ENCODE peak calls at places on chromosomes 1 and 21, in five cellular contexts. One of them, this sample, is unnamed.

GRCh38 chr1:226095286-226095685 is 32.8 kb downstream of the H3-3A start:
- DNase-seq in suprapubic skin: no peak
- DNase-seq in transverse colon: no peak
- DNase-seq in ovary: no peak
- DNase-seq in fibroblast of lung: no peak
- DNase-seq in this sample: no peak

GRCh38 chr1:53449026-53449425 is 10.2 kb upstream of the DMRTB1 start:
- DNase-seq in fibroblast of lung: peak; percentile 66
- DNase-seq in suprapubic skin: no peak
- DNase-seq in transverse colon: no peak
- DNase-seq in ovary: no peak
- DNase-seq in this sample: peak; percentile 50

GRCh38 chr1:244863491-244864252 is 671 bp downstream of the HNRNPU start:
- DNase-seq in fibroblast of lung: no peak
- DNase-seq in transverse colon: peak; percentile 45
- DNase-seq in ovary: peak; percentile 48
- DNase-seq in suprapubic skin: peak; percentile 82
- DNase-seq in this sample: no peak

GRCh38 chr1:92790867-92791266 is 6.0 kb upstream of the EVI5 start:
- DNase-seq in ovary: no peak
- DNase-seq in suprapubic skin: no peak
- DNase-seq in fibroblast of lung: no peak
- DNase-seq in transverse colon: no peak
- DNase-seq in this sample: no peak

GRCh38 chr1:233945573-233945972 is 41.1 kb downstream of the SLC35F3 start:
- DNase-seq in ovary: no peak
- DNase-seq in transverse colon: no peak
- DNase-seq in suprapubic skin: no peak
- DNase-seq in fibroblast of lung: no peak
- DNase-seq in this sample: peak; percentile 86

GRCh38 chr1:98046031-98046641 is 125.3 kb upstream of the DPYD start:
- DNase-seq in suprapubic skin: peak; percentile 45
- DNase-seq in ovary: no peak
- DNase-seq in fibroblast of lung: peak; percentile 46
- DNase-seq in transverse colon: no peak
- DNase-seq in this sample: no peak

GRCh38 chr1:48028218-48028804 is 31.1 kb upstream of the TRABD2B start:
- DNase-seq in ovary: no peak
- DNase-seq in fibroblast of lung: no peak
- DNase-seq in transverse colon: no peak
- DNase-seq in suprapubic skin: no peak
- DNase-seq in this sample: no peak

GRCh38 chr1:65001238-65001792 is 35.0 kb upstream of the JAK1 start:
- DNase-seq in transverse colon: peak; percentile 72
- DNase-seq in suprapubic skin: peak; percentile 93
- DNase-seq in fibroblast of lung: peak; percentile 67
- DNase-seq in ovary: peak; percentile 40
- DNase-seq in this sample: no peak

GRCh38 chr1:33735624-33736023 is 128.3 kb upstream of the HMGB4 start:
- DNase-seq in transverse colon: no peak
- DNase-seq in fibroblast of lung: peak; percentile 6
- DNase-seq in ovary: no peak
- DNase-seq in suprapubic skin: no peak
- DNase-seq in this sample: no peak

GRCh38 chr21:40846566-40847411 is at the start of gene DSCAM:
- DNase-seq in fibroblast of lung: no peak
- DNase-seq in transverse colon: no peak
- DNase-seq in suprapubic skin: no peak
- DNase-seq in ovary: no peak
- DNase-seq in this sample: no peak

GRCh38 chr1:158685068-158685467 is 1.4 kb downstream of the SPTA1 start:
- DNase-seq in transverse colon: no peak
- DNase-seq in fibroblast of lung: no peak
- DNase-seq in suprapubic skin: no peak
- DNase-seq in ovary: no peak
- DNase-seq in this sample: no peak

GRCh38 chr1:2156866-2157265 is 37.7 kb downstream of the FAAP20 start:
- DNase-seq in ovary: no peak
- DNase-seq in suprapubic skin: no peak
- DNase-seq in fibroblast of lung: no peak
- DNase-seq in transverse colon: no peak
- DNase-seq in this sample: no peak

GRCh38 chr1:201710632-201711031 is 118.3 kb upstream of the IPO9 start:
- DNase-seq in ovary: no peak
- DNase-seq in suprapubic skin: no peak
- DNase-seq in transverse colon: no peak
- DNase-seq in fibroblast of lung: no peak
- DNase-seq in this sample: no peak

GRCh38 chr1:37995773-37996379 is 6.1 kb upstream of the SF3A3 start:
- DNase-seq in ovary: peak; percentile 91
- DNase-seq in fibroblast of lung: peak; percentile 96
- DNase-seq in suprapubic skin: peak; percentile 94
- DNase-seq in transverse colon: peak; percentile 74
- DNase-seq in this sample: no peak

GRCh38 chr1:51592711-51593110 is 24.2 kb upstream of the OSBPL9 start:
- DNase-seq in suprapubic skin: no peak
- DNase-seq in fibroblast of lung: no peak
- DNase-seq in transverse colon: no peak
- DNase-seq in ovary: no peak
- DNase-seq in this sample: no peak

GRCh38 chr1:93419344-93419743 is 28.6 kb upstream of the FNBP1L start:
- DNase-seq in fibroblast of lung: no peak
- DNase-seq in transverse colon: no peak
- DNase-seq in ovary: no peak
- DNase-seq in suprapubic skin: no peak
- DNase-seq in this sample: no peak

GRCh38 chr1:95132762-95133161 is 15.6 kb downstream of the TLCD4 start:
- DNase-seq in suprapubic skin: no peak
- DNase-seq in transverse colon: no peak
- DNase-seq in fibroblast of lung: no peak
- DNase-seq in ovary: no peak
- DNase-seq in this sample: no peak

GRCh38 chr1:94418664-94419655 is 771 bp downstream of the ABCD3 start:
- DNase-seq in ovary: peak; percentile 47
- DNase-seq in suprapubic skin: peak; percentile 74
- DNase-seq in fibroblast of lung: peak; percentile 42
- DNase-seq in transverse colon: peak; percentile 50
- DNase-seq in this sample: no peak

GRCh38 chr21:26966360-26966977 is 419 bp downstream of the ADAMTS5 start:
- DNase-seq in fibroblast of lung: no peak
- DNase-seq in transverse colon: no peak
- DNase-seq in suprapubic skin: no peak
- DNase-seq in ovary: no peak
- DNase-seq in this sample: no peak

GRCh38 chr1:100463809-100464424 is 74.0 kb upstream of the GPR88 start:
- DNase-seq in transverse colon: no peak
- DNase-seq in fibroblast of lung: peak; percentile 72
- DNase-seq in suprapubic skin: no peak
- DNase-seq in ovary: peak; percentile 54
- DNase-seq in this sample: no peak

GRCh38 chr1:209895709-209896108 is 42.3 kb upstream of the SYT14 start:
- DNase-seq in suprapubic skin: no peak
- DNase-seq in fibroblast of lung: peak; percentile 14
- DNase-seq in ovary: no peak
- DNase-seq in transverse colon: no peak
- DNase-seq in this sample: peak; percentile 92

GRCh38 chr1:46757956-46758304 is 39.0 kb upstream of the EFCAB14 start:
- DNase-seq in fibroblast of lung: no peak
- DNase-seq in transverse colon: no peak
- DNase-seq in ovary: no peak
- DNase-seq in suprapubic skin: no peak
- DNase-seq in this sample: no peak

GRCh38 chr1:107430540-107431228 is 289.8 kb downstream of the NTNG1 start:
- DNase-seq in ovary: no peak
- DNase-seq in suprapubic skin: no peak
- DNase-seq in fibroblast of lung: peak; percentile 46
- DNase-seq in transverse colon: peak; percentile 45
- DNase-seq in this sample: peak; percentile 5

GRCh38 chr1:92707709-92708108 is 77.2 kb downstream of the EVI5 start:
- DNase-seq in fibroblast of lung: no peak
- DNase-seq in ovary: no peak
- DNase-seq in suprapubic skin: no peak
- DNase-seq in transverse colon: no peak
- DNase-seq in this sample: no peak

GRCh38 chr1:116690809-116691323 is 23.3 kb upstream of the IGSF3 start:
- DNase-seq in ovary: no peak
- DNase-seq in fibroblast of lung: no peak
- DNase-seq in transverse colon: no peak
- DNase-seq in suprapubic skin: no peak
- DNase-seq in this sample: no peak

GRCh38 chr1:183484254-183484653 is 12.0 kb downstream of the SMG7 start:
- DNase-seq in suprapubic skin: no peak
- DNase-seq in ovary: no peak
- DNase-seq in fibroblast of lung: no peak
- DNase-seq in transverse colon: no peak
- DNase-seq in this sample: no peak

GRCh38 chr1:21861602-21862429 is 49.8 kb downstream of the LDLRAD2 start:
- DNase-seq in suprapubic skin: no peak
- DNase-seq in ovary: no peak
- DNase-seq in fibroblast of lung: peak; percentile 60
- DNase-seq in transverse colon: peak; percentile 35
- DNase-seq in this sample: peak; percentile 5

GRCh38 chr1:101182627-101183387 is 54.0 kb upstream of the S1PR1 start:
- DNase-seq in suprapubic skin: no peak
- DNase-seq in ovary: no peak
- DNase-seq in fibroblast of lung: no peak
- DNase-seq in transverse colon: no peak
- DNase-seq in this sample: no peak

GRCh38 chr1:231211005-231211857 is 29.8 kb upstream of the GNPAT start:
- DNase-seq in suprapubic skin: peak; percentile 85
- DNase-seq in ovary: peak; percentile 51
- DNase-seq in fibroblast of lung: peak; percentile 59
- DNase-seq in transverse colon: peak; percentile 94
- DNase-seq in this sample: no peak
- H3K27me3 ChIP-seq in suprapubic skin: peaks cover under 1% of the 10 kb centered on the region
- H3K27me3 ChIP-seq in ovary: no peaks in the 10 kb centered on the region
- H3K27me3 ChIP-seq in fibroblast of lung: no peaks in the 10 kb centered on the region
- H3K27me3 ChIP-seq in transverse colon: no peaks in the 10 kb centered on the region
- H3K27me3 ChIP-seq in this sample: peaks cover 4% of the 10 kb centered on the region

GRCh38 chr1:206521694-206522402 is 14.5 kb downstream of the RASSF5 start:
- DNase-seq in transverse colon: no peak
- DNase-seq in ovary: no peak
- DNase-seq in fibroblast of lung: no peak
- DNase-seq in suprapubic skin: peak; percentile 44
- DNase-seq in this sample: no peak

GRCh38 chr1:206518206-206518605 is 10.9 kb downstream of the RASSF5 start:
- DNase-seq in transverse colon: no peak
- DNase-seq in ovary: no peak
- DNase-seq in fibroblast of lung: no peak
- DNase-seq in suprapubic skin: no peak
- DNase-seq in this sample: no peak

GRCh38 chr1:206517784-206518183 is 10.5 kb downstream of the RASSF5 start:
- DNase-seq in transverse colon: no peak
- DNase-seq in ovary: no peak
- DNase-seq in fibroblast of lung: no peak
- DNase-seq in suprapubic skin: no peak
- DNase-seq in this sample: no peak

GRCh38 chr1:206518743-206519142 is 11.4 kb downstream of the RASSF5 start:
- DNase-seq in fibroblast of lung: no peak
- DNase-seq in ovary: no peak
- DNase-seq in suprapubic skin: no peak
- DNase-seq in transverse colon: no peak
- DNase-seq in this sample: no peak

DNA sequence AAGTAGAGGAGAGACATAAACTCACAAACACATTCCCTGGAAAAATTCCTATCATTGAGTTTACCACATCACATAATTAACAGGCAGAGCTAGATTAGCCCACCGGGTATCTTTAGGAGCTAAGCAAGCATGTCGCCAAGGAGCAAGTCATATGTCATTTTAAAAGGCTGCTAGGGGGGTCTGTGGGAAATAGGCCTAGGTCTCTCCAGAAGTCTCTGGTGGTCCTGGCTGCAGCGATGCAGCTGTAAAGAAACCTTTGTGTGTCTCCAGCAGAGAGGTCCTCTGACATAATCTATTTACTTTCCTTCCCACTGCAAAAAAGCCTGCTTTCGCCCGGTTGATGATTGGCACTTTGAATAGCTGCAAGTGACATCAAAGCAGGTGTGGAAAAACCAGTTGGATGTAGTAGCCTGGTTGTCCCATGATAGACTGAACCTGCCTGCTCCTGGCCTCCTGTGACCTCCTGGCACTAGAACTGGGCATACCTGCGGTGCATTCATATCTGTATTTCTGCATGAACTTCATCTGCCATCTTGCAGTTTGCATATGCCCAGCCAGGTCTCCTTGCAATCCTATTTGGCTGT is 13.8 kb downstream of the RASSF5 start:
- DNase-seq in ovary: no peak
- DNase-seq in suprapubic skin: no peak
- DNase-seq in transverse colon: no peak
- DNase-seq in fibroblast of lung: no peak
- DNase-seq in this sample: no peak
- H3K27me3 ChIP-seq in ovary: no peaks in the 10 kb centered on the region
- H3K27me3 ChIP-seq in suprapubic skin: no peaks in the 10 kb centered on the region
- H3K27me3 ChIP-seq in transverse colon: no peaks in the 10 kb centered on the region
- H3K27me3 ChIP-seq in fibroblast of lung: no peaks in the 10 kb centered on the region
- H3K27me3 ChIP-seq in this sample: no peaks in the 10 kb centered on the region

GRCh38 chr1:203518541-203518940 is 24.6 kb downstream of the OPTC start:
- DNase-seq in suprapubic skin: no peak
- DNase-seq in ovary: no peak
- DNase-seq in fibroblast of lung: no peak
- DNase-seq in transverse colon: no peak
- DNase-seq in this sample: no peak

GRCh38 chr1:203520315-203520714 is 26.4 kb downstream of the OPTC start:
- DNase-seq in ovary: no peak
- DNase-seq in suprapubic skin: no peak
- DNase-seq in fibroblast of lung: peak; percentile 58
- DNase-seq in transverse colon: no peak
- DNase-seq in this sample: no peak

GRCh38 chr1:203521071-203521794 is 27.3 kb downstream of the OPTC start:
- DNase-seq in transverse colon: no peak
- DNase-seq in suprapubic skin: no peak
- DNase-seq in fibroblast of lung: no peak
- DNase-seq in ovary: no peak
- DNase-seq in this sample: no peak

GRCh38 chr1:203519053-203519770 is 25.3 kb downstream of the OPTC start:
- DNase-seq in fibroblast of lung: no peak
- DNase-seq in transverse colon: no peak
- DNase-seq in suprapubic skin: no peak
- DNase-seq in ovary: no peak
- DNase-seq in this sample: no peak

DNA sequence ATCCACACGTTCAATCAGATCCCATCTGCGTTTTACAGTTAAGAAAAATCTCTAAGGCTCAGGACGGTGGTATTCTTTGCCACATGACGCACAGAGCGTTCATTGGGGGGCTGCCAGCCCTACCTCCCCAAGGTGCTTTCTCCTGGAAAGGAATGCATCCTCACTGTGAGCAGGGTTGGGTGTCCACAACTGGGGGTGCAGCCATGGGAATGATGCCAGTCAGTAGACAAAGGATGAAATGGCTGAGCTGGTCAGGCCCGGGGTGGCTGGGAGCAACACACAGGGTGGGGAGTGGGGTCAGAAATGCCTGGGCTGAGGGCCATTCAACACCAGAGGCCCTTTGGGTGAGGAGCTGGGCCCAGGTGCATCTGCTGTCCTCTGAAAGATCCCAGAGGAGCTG is 25.9 kb downstream of the OPTC start:
- DNase-seq in fibroblast of lung: no peak
- DNase-seq in ovary: no peak
- DNase-seq in transverse colon: no peak
- DNase-seq in suprapubic skin: no peak
- DNase-seq in this sample: no peak
- H3K27me3 ChIP-seq in fibroblast of lung: no peaks in the 10 kb centered on the region
- H3K27me3 ChIP-seq in ovary: no peaks in the 10 kb centered on the region
- H3K27me3 ChIP-seq in transverse colon: no peaks in the 10 kb centered on the region
- H3K27me3 ChIP-seq in suprapubic skin: no peaks in the 10 kb centered on the region
- H3K27me3 ChIP-seq in this sample: no peaks in the 10 kb centered on the region

GRCh38 chr1:55038974-55039341 is 390 bp upstream of the PCSK9 start:
- DNase-seq in fibroblast of lung: no peak
- DNase-seq in ovary: no peak
- DNase-seq in suprapubic skin: no peak
- DNase-seq in transverse colon: no peak
- DNase-seq in this sample: no peak
- H3K27me3 ChIP-seq in fibroblast of lung: peaks cover 68% of the 10 kb centered on the region
- H3K27me3 ChIP-seq in ovary: no peaks in the 10 kb centered on the region
- H3K27me3 ChIP-seq in suprapubic skin: peaks cover 59% of the 10 kb centered on the region
- H3K27me3 ChIP-seq in transverse colon: peaks cover 44% of the 10 kb centered on the region
- H3K27me3 ChIP-seq in this sample: peaks cover 23% of the 10 kb centered on the region

This sample was measured in kidney epithelial cell.